ENCODE peak calls at places on chromosomes 7 and 10, in nine cellular contexts. E, Y, T, C, Z, M, F, A and B are unnamed samples.

GRCh38 chr7:17090751-17091150 is 207.7 kb upstream of the AHR start:
- DNase-seq in E (peak), Y (peak), T (peak), C (no peak), Z (no peak), M (peak), F (no peak), A (no peak), B (peak)

GRCh38 chr10:84493951-84494848 is 165.8 kb downstream of the CCSER2 start:
- DNase-seq in E (peak), Y (peak), T (no peak), C (peak), Z (no peak), M (peak), F (no peak), A (no peak), B (peak)

GRCh38 chr10:13788701-13789447 is 202.1 kb downstream of the PRPF18 start:
- DNase-seq in E (peak), Y (peak), T (peak), C (peak), Z (no peak), M (peak), F (peak), A (no peak), B (peak)

GRCh38 chr7:85749715-85750453 is 563.0 kb upstream of the SEMA3D start:
- DNase-seq in E (no peak), Y (no peak), T (no peak), C (no peak), Z (no peak), M (no peak), F (no peak), A (no peak), B (no peak)

GRCh38 chr10:79230563-79231249 is 116.6 kb upstream of the PPIF start:
- DNase-seq in E (no peak), Y (no peak), T (no peak), C (no peak), Z (no peak), M (no peak), F (no peak), A (no peak), B (no peak)

GRCh38 chr7:126483972-126484371 is 768.8 kb downstream of the GRM8 start:
- DNase-seq in E (no peak), Y (no peak), T (no peak), C (no peak), Z (no peak), M (no peak), F (no peak), A (no peak), B (no peak)

GRCh38 chr10:101987136-101987535 is 68.8 kb downstream of the ARMH3 start:
- DNase-seq in E (no peak), Y (no peak), T (no peak), C (no peak), Z (no peak), M (no peak), F (no peak), A (no peak), B (no peak)

GRCh38 chr10:57015595-57016303 is 654.7 kb upstream of the ZWINT start:
- DNase-seq in E (no peak), Y (no peak), T (no peak), C (no peak), Z (no peak), M (no peak), F (no peak), A (no peak), B (no peak)

GRCh38 chr10:34319197-34319846 is 495.8 kb downstream of the PARD3 start:
- DNase-seq in E (peak), Y (peak), T (peak), C (no peak), Z (no peak), M (peak), F (no peak), A (no peak), B (peak)

GRCh38 chr7:34491899-34492298 is 166.1 kb upstream of the NPSR1 start:
- DNase-seq in E (no peak), Y (no peak), T (no peak), C (no peak), Z (no peak), M (no peak), F (no peak), A (no peak), B (no peak)

GRCh38 chr10:1153805-1154351 is 97.7 kb downstream of the WDR37 start:
- DNase-seq in E (no peak), Y (no peak), T (no peak), C (no peak), Z (no peak), M (no peak), F (peak), A (no peak), B (no peak)

GRCh38 chr7:9835204-9835603 is 1138.5 kb upstream of the PHF14 start:
- DNase-seq in E (no peak), Y (no peak), T (no peak), C (no peak), Z (no peak), M (no peak), F (no peak), A (no peak), B (no peak)

GRCh38 chr10:130498042-130498441 is 361.9 kb downstream of the GLRX3 start:
- DNase-seq in E (no peak), Y (no peak), T (no peak), C (no peak), Z (no peak), M (no peak), F (no peak), A (no peak), B (no peak)

GRCh38 chr7:128000048-128000447 is 31.2 kb downstream of the LRRC4 start:
- DNase-seq in E (no peak), Y (peak), T (no peak), C (no peak), Z (no peak), M (no peak), F (no peak), A (no peak), B (no peak)

GRCh38 chr7:44489955-44490350 is 505 bp downstream of the NUDCD3 start:
- DNase-seq in E (peak), Y (peak), T (peak), C (no peak), Z (peak), M (peak), F (no peak), A (no peak), B (peak)

GRCh38 chr7:2248984-2249694 is 7.1 kb downstream of the NUDT1 start:
- DNase-seq in E (peak), Y (peak), T (peak), C (peak), Z (no peak), M (peak), F (no peak), A (no peak), B (peak)

GRCh38 chr7:81626008-81626407 is 143.8 kb downstream of the HGF start:
- DNase-seq in E (peak), Y (peak), T (no peak), C (no peak), Z (no peak), M (no peak), F (no peak), A (no peak), B (peak)

GRCh38 chr7:29866490-29866930 is 60.2 kb downstream of the WIPF3 start:
- DNase-seq in E (peak), Y (peak), T (peak), C (no peak), Z (no peak), M (no peak), F (peak), A (no peak), B (peak)

GRCh38 chr7:45456105-45456504 is 118.1 kb upstream of the ADCY1 start:
- DNase-seq in E (no peak), Y (no peak), T (no peak), C (no peak), Z (no peak), M (no peak), F (no peak), A (no peak), B (no peak)

GRCh38 chr10:73529089-73529832 is 33.4 kb upstream of the PPP3CB start:
- DNase-seq in E (peak), Y (peak), T (peak), C (peak), Z (peak), M (peak), F (no peak), A (no peak), B (peak)